ENCODE peak calls at places on chromosomes 3 and 15, in eight cellular contexts. Y is neural progenitor cell, L is GM12865, U is nephron progenitor cell, G is AG10803, J is GM10248, F is H1, B is astrocyte of the spinal cord. Z is an unnamed sample.

GRCh38 chr15:64137226-64137833 is 14.2 kb upstream of the SNX22 start:
- DNase-seq in Y (no peak), L (peak), U (no peak), G (no peak), J (no peak), F (no peak), B (no peak), Z (no peak)

GRCh38 chr3:165443664-165444063 is 247.5 kb upstream of the SLITRK3 start:
- DNase-seq in Y (no peak), L (no peak), U (no peak), G (no peak), J (no peak), F (no peak), B (no peak), Z (no peak)

GRCh38 chr15:80875568-80875967 is 96.4 kb downstream of the CEMIP start:
- DNase-seq in Y (no peak), L (no peak), U (no peak), G (no peak), J (no peak), F (no peak), B (no peak), Z (no peak)

GRCh38 chr3:37543692-37544091 is 318.0 kb upstream of the CTDSPL start:
- DNase-seq in Y (peak), L (no peak), U (no peak), G (no peak), J (no peak), F (no peak), B (no peak), Z (no peak)

GRCh38 chr15:64525828-64526530 is 65.6 kb downstream of the ZNF609 start:
- DNase-seq in Y (no peak), L (no peak), U (no peak), G (peak), J (no peak), F (no peak), B (peak), Z (no peak)

GRCh38 chr3:23623841-23624240 is 181.9 kb upstream of the UBE2E1 start:
- DNase-seq in Y (no peak), L (no peak), U (no peak), G (peak), J (no peak), F (no peak), B (peak), Z (no peak)

GRCh38 chr3:134590766-134591165 is 60.1 kb downstream of the KY start:
- DNase-seq in Y (no peak), L (no peak), U (no peak), G (peak), J (no peak), F (no peak), B (no peak), Z (no peak)

GRCh38 chr15:36667296-36667695 is 87.9 kb downstream of the CDIN1 start:
- DNase-seq in Y (no peak), L (no peak), U (no peak), G (no peak), J (no peak), F (no peak), B (no peak), Z (no peak)

GRCh38 chr3:149441662-149442442 is 32.6 kb upstream of the TM4SF4 start:
- DNase-seq in Y (no peak), L (no peak), U (no peak), G (peak), J (no peak), F (no peak), B (no peak), Z (no peak)

GRCh38 chr3:197554196-197554561 is 1.6 kb downstream of the BDH1 start:
- DNase-seq in Y (no peak), L (no peak), U (no peak), G (no peak), J (no peak), F (no peak), B (no peak), Z (no peak)

GRCh38 chr3:155154255-155154654 is 74.1 kb downstream of the MME start:
- DNase-seq in Y (no peak), L (no peak), U (no peak), G (peak), J (no peak), F (no peak), B (peak), Z (no peak)

GRCh38 chr3:173065543-173065970 is 75.5 kb downstream of the SPATA16 start:
- DNase-seq in Y (no peak), L (peak), U (no peak), G (peak), J (no peak), F (no peak), B (peak), Z (no peak)

GRCh38 chr15:37490707-37491106 is 390.4 kb upstream of the MEIS2 start:
- DNase-seq in Y (no peak), L (no peak), U (no peak), G (no peak), J (no peak), F (no peak), B (no peak), Z (no peak)

GRCh38 chr3:129593595-129594339 is 12.7 kb downstream of the PLXND1 start:
- DNase-seq in Y (peak), L (no peak), U (peak), G (peak), J (no peak), F (peak), B (no peak), Z (no peak)

GRCh38 chr15:39171944-39172368 is 408.9 kb upstream of the THBS1 start:
- DNase-seq in Y (peak), L (peak), U (peak), G (peak), J (no peak), F (peak), B (peak), Z (peak)
- TF ChIP-seq CTCF in Y (peak), L (peak), U (peak), G (peak), J (no peak), F (peak), B (peak), Z (peak)

GRCh38 chr3:113136071-113136470 is 75.3 kb upstream of the BOC start:
- DNase-seq in Y (peak), L (peak), U (no peak), G (peak), J (no peak), F (no peak), B (no peak), Z (no peak)
- TF ChIP-seq CTCF in Y (peak), L (peak), U (peak), G (peak), J (peak), F (peak), B (peak), Z (peak)

GRCh38 chr3:77475545-77475944 is 435.6 kb downstream of the ROBO2 start:
- DNase-seq in Y (no peak), L (no peak), U (no peak), G (no peak), J (no peak), F (no peak), B (no peak), Z (no peak)
- TF ChIP-seq CTCF in Y (no peak), L (no peak), U (no peak), G (no peak), J (no peak), F (no peak), B (no peak), Z (no peak)

DNA sequence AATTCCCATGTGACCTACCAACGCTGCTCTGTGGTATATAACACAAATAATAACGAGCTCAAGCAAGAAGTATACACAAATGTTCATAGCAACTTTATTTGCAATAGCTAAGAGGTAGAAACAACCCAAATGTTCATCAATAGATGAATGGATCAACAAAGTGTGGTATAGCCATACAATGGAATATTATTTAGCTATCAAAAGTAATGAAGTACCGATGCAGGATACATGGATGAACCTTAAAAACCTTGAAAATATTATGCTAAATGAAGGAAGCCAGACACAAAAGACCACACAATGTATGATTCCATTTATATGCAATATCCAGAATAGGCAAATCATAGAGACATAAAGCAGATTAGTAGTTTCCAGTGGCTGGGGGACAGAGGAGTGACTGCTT is 15.6 kb upstream of the FEM1B start:
- DNase-seq in Y (no peak), L (no peak), U (no peak), G (no peak), J (no peak), F (no peak), B (no peak), Z (no peak)
- TF ChIP-seq CTCF in Y (no peak), L (no peak), U (no peak), G (no peak), J (no peak), F (no peak), B (no peak), Z (no peak)

DNA sequence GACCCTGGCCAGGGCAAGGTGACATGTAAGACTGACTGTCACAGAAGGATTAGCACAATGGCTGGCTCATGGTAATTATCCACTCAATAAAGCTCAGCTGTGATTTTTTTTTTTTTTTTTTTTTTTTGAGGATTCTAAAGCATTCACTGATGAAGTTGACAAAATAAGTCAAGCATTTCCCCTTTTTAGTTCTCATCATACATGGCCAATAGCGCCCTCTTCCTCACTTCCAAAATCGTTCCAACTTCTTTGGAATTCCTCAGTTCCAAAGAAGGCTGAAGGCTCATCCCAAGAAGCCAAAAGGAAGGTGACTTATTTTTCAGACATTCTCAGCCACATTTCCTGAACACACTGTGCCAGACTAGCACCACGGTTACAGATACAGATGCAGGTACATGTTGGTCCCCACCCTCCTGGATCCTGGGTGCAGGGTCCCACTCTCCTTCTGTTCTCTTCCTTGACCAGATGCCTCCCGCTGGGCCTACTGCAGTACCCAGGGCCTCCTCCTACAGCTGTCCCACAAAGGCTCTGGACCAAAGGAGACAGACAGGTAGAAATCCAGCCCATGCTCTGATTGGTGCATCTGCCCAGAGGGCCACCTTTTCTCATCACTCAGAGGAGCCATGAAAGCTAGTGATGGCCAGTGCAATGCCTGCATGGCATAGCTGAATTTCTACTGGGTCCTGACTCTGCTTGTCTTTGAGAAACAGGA is 202.6 kb downstream of the UACA start:
- DNase-seq in Y (no peak), L (no peak), U (no peak), G (no peak), J (no peak), F (peak), B (no peak), Z (no peak)
- TF ChIP-seq CTCF in Y (peak), L (no peak), U (no peak), G (no peak), J (no peak), F (peak), B (no peak), Z (no peak)